ENCODE peak calls at places on chromosome 9, in five cellular contexts. W is HepG2, R is HCT116, N is K562, L is GM12878. U is an unnamed sample.

GRCh38 chr9:126777733-126778132 is 27.1 kb upstream of the ZBTB43 start:
- DNase-seq in R (no peak), L (no peak), N (no peak), W (no peak), U (no peak)

GRCh38 chr9:105725370-105725769 is 31.0 kb downstream of the TMEM38B start:
- DNase-seq in W (no peak), L (no peak), R (no peak), N (no peak), U (no peak)

GRCh38 chr9:75974006-75974766 is 83.7 kb downstream of the PCSK5 start:
- DNase-seq in W (no peak), N (no peak), L (no peak), R (no peak), U (no peak)

GRCh38 chr9:93121316-93122241 is 12.5 kb downstream of the NINJ1 start:
- DNase-seq in N (no peak), W (no peak), L (no peak), R (no peak), U (no peak)

GRCh38 chr9:79946718-79947117 is 375.0 kb downstream of the TLE4 start:
- DNase-seq in N (no peak), R (no peak), W (no peak), L (no peak), U (no peak)

GRCh38 chr9:107226431-107226830 is 56.6 kb upstream of the RAD23B start:
- DNase-seq in L (no peak), R (peak), N (peak), W (no peak), U (no peak)

GRCh38 chr9:96014078-96014477 is 138.6 kb downstream of the ERCC6L2 start:
- DNase-seq in W (no peak), N (no peak), L (no peak), R (no peak), U (no peak)

GRCh38 chr9:133090752-133091325 is 29.1 kb downstream of the CEL start:
- DNase-seq in R (no peak), N (no peak), W (no peak), L (no peak), U (no peak)

GRCh38 chr9:113756476-113757198 is 119.5 kb upstream of the ZNF618 start:
- DNase-seq in R (no peak), N (no peak), L (no peak), W (no peak), U (no peak)

GRCh38 chr9:116471093-116471906 is 215.8 kb upstream of the TRIM32 start:
- DNase-seq in L (no peak), R (no peak), W (no peak), N (peak), U (no peak)
- TF ChIP-seq ZBTB33 in L (no peak), R (no peak), W (no peak), N (no peak), U (no peak)

GRCh38 chr9:136511670-136512592 is 29.1 kb upstream of the SEC16A start:
- DNase-seq in W (peak), L (no peak), R (no peak), N (peak), U (no peak)
- TF ChIP-seq ZBTB33 in W (no peak), L (no peak), R (no peak), N (no peak), U (no peak)

GRCh38 chr9:4303002-4303401 is 3.1 kb upstream of the GLIS3 start:
- DNase-seq in L (no peak), R (no peak), W (no peak), N (no peak), U (no peak)
- TF ChIP-seq ZBTB33 in L (no peak), R (no peak), W (no peak), N (no peak), U (no peak)

DNA sequence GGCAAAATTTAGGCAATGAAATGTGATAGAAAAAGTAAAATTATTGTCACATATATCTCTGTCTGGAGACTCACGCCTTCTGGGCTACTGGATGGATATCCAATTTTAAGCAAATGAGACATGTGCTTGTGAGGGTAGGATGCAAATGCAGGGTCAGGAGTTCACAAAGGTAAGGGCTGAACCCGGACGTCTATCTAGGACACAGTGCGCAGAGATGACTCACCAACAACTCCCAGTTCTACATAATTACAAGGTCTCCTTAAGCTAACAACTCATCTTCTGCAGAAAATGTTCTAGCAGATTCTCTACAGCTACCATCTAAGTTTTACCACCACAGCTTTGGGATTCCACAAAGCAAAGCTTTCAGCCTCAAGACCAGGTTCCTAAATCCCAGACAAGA is 160.5 kb downstream of the ENTREP1 start:
- DNase-seq in N (no peak), R (no peak), W (no peak), L (no peak), U (no peak)
- TF ChIP-seq ZBTB33 in N (no peak), R (no peak), W (no peak), L (no peak), U (no peak)

GRCh38 chr9:125631391-125632085 is 75.5 kb downstream of the MAPKAP1 start:
- DNase-seq in N (peak), W (peak), L (no peak), R (no peak), U (peak)
- TF ChIP-seq ZBTB33 in N (no peak), W (no peak), L (no peak), R (no peak), U (no peak)

U was measured in SK-N-SH.